ENCODE peak calls at places on chromosome 5, in eight cellular contexts. P is AG10803, A is ELF-1, M is Right ventricle myocardium inferior, B is NCI-H345, D is mesenchymal stem cell, T is GM04504, E is colonic mucosa. U is an unnamed sample.
A peak's percentile ranks its signal among the peaks of the same experiment; 100 is the strongest.

GRCh38 chr5:73438048-73438896 is 10.3 kb downstream of the FOXD1 start:
- DNase-seq in D (no peak), A (no peak), E (no peak), B (no peak), P (no peak), T (no peak), M (no peak), U (no peak)

GRCh38 chr5:74738406-74738805 is 28.5 kb downstream of the GFM2 start:
- DNase-seq in P (no peak), B (no peak), E (no peak), D (no peak), T (no peak), M (no peak), A (no peak), U (no peak)

GRCh38 chr5:148457183-148457620 is 73.4 kb downstream of the FBXO38 start:
- DNase-seq in E (no peak), M (no peak), B (no peak), T (no peak), A (no peak), P (no peak), D (peak; percentile 19), U (no peak)

GRCh38 chr5:7445066-7445465 is 49.1 kb downstream of the ADCY2 start:
- DNase-seq in T (no peak), D (no peak), A (no peak), M (no peak), B (no peak), E (no peak), P (no peak), U (no peak)

GRCh38 chr5:135116146-135116545 is 82.1 kb upstream of the PITX1 start:
- DNase-seq in T (no peak), A (no peak), D (no peak), M (no peak), P (no peak), B (no peak), E (no peak), U (no peak)

GRCh38 chr5:123035320-123035949 is 1.1 kb downstream of the PPIC start:
- DNase-seq in D (peak; percentile 53), P (peak; percentile 22), E (peak; percentile 70), A (peak; percentile 52), T (peak; percentile 7), M (no peak), B (peak; percentile 62), U (peak; percentile 10)

GRCh38 chr5:54803381-54804025 is 181.9 kb downstream of the ESM1 start:
- DNase-seq in B (no peak), M (no peak), T (no peak), P (peak; percentile 82), D (peak; percentile 37), E (no peak), A (no peak), U (no peak)

GRCh38 chr5:150628936-150629485 is 11.4 kb upstream of the SYNPO start:
- DNase-seq in D (no peak), E (no peak), M (no peak), T (no peak), B (no peak), P (no peak), A (no peak), U (no peak)

GRCh38 chr5:109161914-109162683 is 247.7 kb downstream of the PJA2 start:
- DNase-seq in B (no peak), M (no peak), A (no peak), T (no peak), D (peak; percentile 22), P (peak; percentile 31), E (no peak), U (no peak)

GRCh38 chr5:36270175-36270574 is 28.4 kb upstream of the NADK2 start:
- DNase-seq in P (no peak), M (no peak), A (no peak), T (no peak), E (no peak), D (no peak), B (peak; percentile 3), U (no peak)

GRCh38 chr5:128227984-128228383 is 144.4 kb downstream of the SLC12A2 start:
- DNase-seq in B (no peak), D (peak; percentile 30), T (peak; percentile 19), P (peak; percentile 75), M (no peak), E (no peak), A (no peak), U (peak; percentile 86)

GRCh38 chr5:74412064-74412463 is 228.5 kb downstream of the ENC1 start:
- DNase-seq in B (no peak), A (peak; percentile 75), M (no peak), E (no peak), D (no peak), P (no peak), T (no peak), U (no peak)

GRCh38 chr5:121053055-121053985 is 589.2 kb downstream of the PRR16 start:
- DNase-seq in A (no peak), P (no peak), E (no peak), T (no peak), B (no peak), D (peak; percentile 40), M (no peak), U (no peak)

GRCh38 chr5:174721522-174722432 is 2.6 kb upstream of the MSX2 start:
- DNase-seq in D (no peak), T (no peak), P (no peak), E (no peak), B (no peak), A (no peak), M (no peak), U (no peak)